ENCODE peak calls at places on chromosomes 6 and 20, in seven cellular contexts. Z is cardiac muscle cell, X is ovary, H is body of pancreas, B is sigmoid colon, G is PC-3, M is mammary epithelial cell. D is an unnamed sample. For H3K4me1, the result is how much of the 10 kb centered on the place peaks cover.

GRCh38 chr6:79536615-79536968 is 638 bp downstream of the LCA5 start:
- DNase-seq in B (peak), X (peak), Z (no peak), M (peak), H (peak), G (peak), D (peak)

GRCh38 chr6:19369770-19370169 is 467.4 kb upstream of the ID4 start:
- DNase-seq in M (no peak), G (no peak), X (no peak), B (no peak), Z (peak), H (no peak), D (no peak)

GRCh38 chr6:43930440-43931154 is 160.6 kb downstream of the VEGFA start:
- DNase-seq in B (peak), Z (no peak), G (no peak), H (no peak), X (no peak), M (no peak), D (no peak)

GRCh38 chr6:82030761-82031160 is 216.8 kb downstream of the IBTK start:
- DNase-seq in Z (peak), M (peak), G (no peak), B (no peak), X (no peak), H (no peak), D (no peak)

GRCh38 chr20:58710481-58711265 is 18.1 kb downstream of the NPEPL1 start:
- DNase-seq in G (no peak), M (no peak), B (peak), Z (no peak), H (peak), X (no peak), D (no peak)

GRCh38 chr20:10350188-10350842 is 83.7 kb downstream of the MKKS start:
- DNase-seq in X (no peak), G (no peak), H (no peak), Z (no peak), M (no peak), B (no peak), D (no peak)

GRCh38 chr6:80439721-80440488 is 333.4 kb downstream of the BCKDHB start:
- DNase-seq in M (peak), G (peak), B (no peak), Z (no peak), H (no peak), X (no peak), D (no peak)

GRCh38 chr20:38935285-38935684 is 9.1 kb downstream of the FAM83D start:
- DNase-seq in M (peak), H (no peak), Z (no peak), B (no peak), X (no peak), G (peak), D (no peak)

GRCh38 chr20:46520976-46521579 is 7.7 kb upstream of the ZNF334 start:
- DNase-seq in B (no peak), X (peak), Z (peak), M (peak), H (peak), G (peak), D (peak)

GRCh38 chr20:48908661-48909316 is 12.7 kb upstream of the ARFGEF2 start:
- DNase-seq in M (no peak), G (no peak), H (no peak), Z (no peak), B (no peak), X (no peak), D (no peak)

GRCh38 chr6:167574431-167575097 is 249.7 kb downstream of the TTLL2 start:
- DNase-seq in G (no peak), H (no peak), M (no peak), X (peak), B (peak), Z (no peak), D (no peak)

GRCh38 chr20:54650201-54650722 is 174.9 kb downstream of the DOK5 start:
- DNase-seq in H (no peak), B (no peak), Z (no peak), X (no peak), G (no peak), M (no peak), D (no peak)

GRCh38 chr6:14009416-14009815 is 84.7 kb downstream of the RNF182 start:
- DNase-seq in G (no peak), Z (no peak), B (no peak), X (no peak), H (no peak), M (no peak), D (no peak)

GRCh38 chr6:27468334-27468733 is 4.6 kb downstream of the ZNF184 start:
- DNase-seq in Z (no peak), G (peak), H (no peak), B (no peak), M (no peak), X (no peak), D (no peak)

GRCh38 chr6:108209738-108210137 is 43.9 kb downstream of the NR2E1 start:
- DNase-seq in Z (no peak), B (no peak), X (no peak), G (no peak), H (no peak), M (no peak), D (no peak)

GRCh38 chr6:169237496-169238134 is 16.0 kb downstream of the THBS2 start:
- DNase-seq in X (peak), M (no peak), G (no peak), H (no peak), B (no peak), Z (no peak), D (no peak)

GRCh38 chr20:50244352-50245149 is 53.9 kb downstream of the CEBPB start:
- DNase-seq in X (no peak), M (peak), Z (no peak), G (peak), H (peak), B (no peak), D (no peak)
- H3K27ac ChIP-seq in X (no peak), M (peak), Z (no peak), G (peak), H (peak), B (no peak), D (no peak)

DNA sequence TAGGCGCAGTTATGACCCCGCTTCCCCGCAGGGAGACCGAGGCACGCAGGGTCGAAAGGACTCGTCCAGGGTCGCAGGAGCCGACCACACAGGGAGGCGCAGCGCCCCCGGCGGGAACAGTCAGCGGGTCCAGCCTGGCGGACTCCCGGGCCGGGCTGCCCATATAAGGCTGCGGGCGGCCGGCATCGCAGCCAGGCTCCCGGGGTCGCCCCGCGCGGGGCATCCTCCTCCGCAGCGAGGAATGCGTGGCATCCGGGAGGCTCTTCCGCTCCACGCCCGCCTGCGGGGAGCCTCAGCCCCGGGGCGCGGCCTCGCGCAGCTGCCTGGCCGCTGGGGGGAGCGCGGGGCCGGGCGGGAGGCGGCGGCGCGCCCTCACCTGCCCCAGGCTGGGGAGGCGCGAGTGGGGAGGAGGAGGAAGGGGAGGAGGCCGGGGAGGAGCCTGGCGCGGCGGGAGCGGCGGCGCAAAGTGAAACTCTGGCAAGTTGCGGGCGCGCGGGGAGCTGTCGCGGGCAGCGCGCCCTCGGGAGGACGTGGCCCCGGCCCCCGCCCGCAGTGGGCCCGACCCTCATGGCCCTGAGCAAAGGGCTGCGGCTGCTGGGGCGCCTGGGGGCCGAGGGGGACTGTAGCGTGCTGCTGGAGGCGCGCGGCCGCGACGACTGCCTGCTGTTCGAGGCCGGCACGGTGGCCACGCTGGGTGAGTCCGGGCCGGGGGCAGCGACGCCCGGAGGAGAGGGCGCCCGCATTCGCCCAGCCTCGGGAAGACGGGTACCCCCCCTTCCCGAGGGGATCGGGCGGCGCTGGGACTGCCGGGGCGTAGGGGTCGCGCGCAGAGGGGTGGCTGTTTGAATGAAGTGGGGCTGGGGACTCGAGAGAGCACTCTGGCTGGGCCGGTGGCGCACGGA is at the start of gene SYNJ2:
- DNase-seq in H (peak), M (peak), X (peak), B (peak), Z (peak), G (peak), D (peak)
- TF ChIP-seq CTCF in H (peak), M (peak), X (peak), B (peak), Z (peak), G (peak), D (peak)

DNA sequence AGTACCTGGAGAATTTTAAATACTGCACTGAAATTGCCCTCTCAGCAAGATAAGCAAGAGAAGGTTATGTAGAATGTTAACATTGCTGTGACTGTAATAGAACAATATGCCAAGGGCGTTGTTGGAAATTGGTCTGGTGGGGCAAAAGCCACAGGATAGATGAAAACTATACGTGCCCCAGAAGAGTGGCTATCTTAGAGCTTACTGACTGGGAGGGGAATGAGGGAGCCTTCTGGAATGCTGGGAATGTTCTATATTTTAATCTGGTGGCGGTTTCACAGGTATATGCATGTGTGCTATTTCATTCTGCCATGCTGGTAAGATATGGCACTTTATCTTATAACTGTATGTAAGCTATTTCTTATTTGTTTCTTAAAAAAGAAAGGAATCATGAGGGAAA is 35.2 kb upstream of the YWHAB start:
- DNase-seq in G (no peak), H (no peak), Z (no peak), M (no peak), B (no peak), X (no peak), D (no peak)
- H3K4me1 ChIP-seq in G (under half), H (under half), Z (under half), M (under half), B (under half), X (under half), D (under half)

GRCh38 chr20:44450938-44451450 is 24.7 kb upstream of the TTPAL start:
- DNase-seq in B (no peak), Z (no peak), H (no peak), X (no peak), M (no peak), G (no peak), D (no peak)
- H3K27ac ChIP-seq in B (no peak), Z (no peak), H (no peak), X (no peak), M (no peak), G (no peak), D (peak)

GRCh38 chr20:41091926-41092325 is 45.4 kb upstream of the PLCG1 start:
- DNase-seq in Z (no peak), G (no peak), M (no peak), X (no peak), B (no peak), H (no peak), D (no peak)

GRCh38 chr20:41087325-41087685 is 50.0 kb upstream of the PLCG1 start:
- DNase-seq in G (peak), Z (no peak), B (no peak), H (no peak), M (no peak), X (no peak), D (no peak)

GRCh38 chr20:41087777-41088176 is 49.6 kb upstream of the PLCG1 start:
- DNase-seq in M (no peak), H (no peak), B (no peak), G (no peak), X (no peak), Z (no peak), D (no peak)

GRCh38 chr20:41086402-41087324 is 50.7 kb upstream of the PLCG1 start:
- DNase-seq in M (peak), B (no peak), X (no peak), H (no peak), G (peak), Z (no peak), D (no peak)

DNA sequence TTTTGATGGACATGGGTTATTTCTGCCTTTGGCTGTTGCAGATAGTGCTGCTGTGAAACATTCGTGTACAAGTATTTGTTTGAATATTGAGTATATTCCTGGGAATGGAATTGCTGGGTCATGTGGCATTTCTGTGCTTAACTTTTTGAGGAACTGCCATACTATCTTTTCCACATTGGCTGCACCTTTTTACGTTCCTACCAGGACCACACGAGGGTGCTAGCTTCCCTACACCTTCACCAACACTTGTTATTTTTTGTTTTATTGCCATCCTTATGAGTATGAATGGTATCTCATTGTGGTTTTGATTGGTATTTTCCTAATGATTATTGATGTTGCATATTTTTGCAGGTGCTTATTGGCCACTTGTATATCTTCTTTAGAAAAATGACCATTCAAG is 47.8 kb upstream of the PLCG1 start:
- DNase-seq in X (no peak), Z (no peak), B (no peak), M (no peak), G (peak), H (no peak), D (no peak)
- TF ChIP-seq CTCF in X (no peak), Z (no peak), B (no peak), M (no peak), G (peak), H (no peak), D (no peak)

DNA sequence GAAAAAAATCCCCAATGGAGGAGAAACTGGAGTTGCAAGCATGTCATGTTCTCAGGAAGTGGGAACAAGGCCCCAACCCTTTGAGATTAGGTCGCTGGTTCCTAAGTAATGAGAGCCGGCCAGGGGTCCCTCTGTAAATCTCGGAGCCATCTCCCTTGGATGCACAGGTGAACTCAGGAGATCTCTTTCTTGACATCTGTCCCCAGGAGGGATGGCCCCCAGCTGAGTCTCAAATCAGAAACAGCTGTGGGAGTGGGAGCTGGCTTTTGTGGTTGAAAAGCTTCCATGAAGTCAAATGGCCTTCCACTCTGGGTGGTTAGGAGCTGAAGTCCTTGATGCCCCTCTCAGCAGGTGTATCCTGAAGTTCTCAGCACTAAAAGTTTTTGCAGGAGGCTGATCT is 257.1 kb downstream of the BMP7 start:
- DNase-seq in B (no peak), X (no peak), M (no peak), H (no peak), G (no peak), Z (no peak), D (no peak)
- H3K4me1 ChIP-seq in B (under half), X (under half), M (under half), H (under half), G (under half), Z (under half), D (under half)

GRCh38 chr6:46254946-46255345 is 84.2 kb upstream of the ENPP5 start:
- DNase-seq in H (no peak), M (no peak), B (no peak), X (no peak), Z (no peak), G (no peak), D (no peak)
- H3K27ac ChIP-seq in H (no peak), M (no peak), B (no peak), X (no peak), Z (no peak), G (no peak), D (no peak)

GRCh38 chr20:50788868-50789125 is 6.1 kb upstream of the BCAS4 start:
- DNase-seq in Z (no peak), B (peak), G (no peak), M (no peak), H (no peak), X (no peak), D (no peak)

GRCh38 chr20:50789968-50790650 is 4.8 kb upstream of the BCAS4 start:
- DNase-seq in Z (no peak), B (peak), X (peak), M (no peak), H (no peak), G (peak), D (no peak)

GRCh38 chr20:50786703-50787102 is 8.2 kb upstream of the BCAS4 start:
- DNase-seq in G (no peak), B (peak), X (no peak), H (no peak), M (no peak), Z (no peak), D (no peak)

GRCh38 chr20:50787181-50787580 is 7.7 kb upstream of the BCAS4 start:
- DNase-seq in M (no peak), B (no peak), H (no peak), G (no peak), Z (no peak), X (no peak), D (no peak)

DNA sequence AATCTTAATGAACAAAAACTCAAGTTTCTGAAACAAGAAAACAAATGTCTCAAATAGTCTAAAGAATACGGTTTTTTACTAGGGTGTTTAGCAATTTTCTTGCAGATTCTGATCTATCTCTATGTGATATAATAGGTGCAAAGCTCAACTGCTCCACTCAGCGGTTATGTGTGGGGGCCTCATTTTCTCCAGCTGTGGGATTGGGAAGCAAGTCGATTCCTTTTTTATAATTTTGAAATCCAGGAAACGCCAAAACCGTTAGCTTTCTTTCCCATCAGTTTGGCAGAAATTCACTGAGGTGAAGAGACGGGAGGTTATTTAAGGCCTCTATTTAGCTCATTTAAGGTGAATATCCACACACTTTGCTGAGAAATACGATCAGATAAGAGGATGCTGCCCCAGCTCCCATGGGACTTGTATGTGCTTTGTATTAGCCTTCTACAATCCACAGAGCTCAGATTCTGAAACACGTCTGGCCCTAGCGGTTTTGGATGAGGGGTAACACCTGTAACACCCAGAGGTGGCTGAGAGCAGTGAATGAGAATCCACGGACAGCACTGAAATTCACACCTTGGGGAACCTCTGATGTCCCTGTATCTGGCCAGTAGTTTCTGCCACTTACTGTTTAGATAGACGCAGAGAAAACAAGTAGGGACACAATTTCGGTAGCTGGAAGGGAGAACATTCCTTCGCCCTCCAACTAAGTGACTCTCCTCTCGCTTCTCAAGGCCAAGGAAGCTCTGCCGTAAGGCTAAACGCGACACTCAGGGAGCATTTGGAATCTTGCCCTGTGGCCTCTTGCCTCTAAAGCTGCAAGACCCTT is 6.6 kb upstream of the BCAS4 start:
- DNase-seq in Z (no peak), M (peak), H (peak), G (peak), X (peak), B (peak), D (peak)
- TF ChIP-seq CTCF in Z (peak), M (peak), H (peak), G (peak), X (no peak), B (no peak), D (peak)

GRCh38 chr6:41786451-41787218 is 859 bp upstream of the TOMM6 start:
- DNase-seq in M (peak), H (peak), B (peak), G (peak), X (peak), Z (peak), D (peak)
- H3K4me1 ChIP-seq in M (under half), H (half or more), B (under half), G (under half), X (under half), Z (under half), D (under half)

DNA sequence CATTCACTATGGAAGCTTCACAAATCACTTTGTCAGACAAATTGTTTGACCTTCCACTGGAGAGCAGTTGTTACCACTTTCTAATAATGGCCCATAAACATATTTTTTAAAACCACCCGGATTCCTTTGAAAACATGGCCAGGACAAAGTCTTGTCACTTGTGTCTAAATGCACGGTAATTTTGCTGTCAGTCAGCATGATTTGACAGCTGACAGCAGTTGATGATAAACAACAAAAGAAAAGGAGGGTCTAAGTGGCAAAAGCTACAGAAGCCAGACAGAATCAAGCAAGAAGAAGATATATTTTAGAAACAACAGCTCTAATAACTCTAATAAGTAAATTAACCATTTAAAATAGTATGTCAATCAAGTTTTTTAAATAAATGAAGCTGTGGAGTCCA is 27.7 kb upstream of the CARMIL1 start:
- DNase-seq in H (no peak), X (no peak), G (no peak), M (no peak), Z (no peak), B (no peak), D (no peak)
- H3K27ac ChIP-seq in H (no peak), X (no peak), G (no peak), M (peak), Z (no peak), B (no peak), D (no peak)